ENCODE peak calls at places on chromosomes 12 and 14, in six cellular contexts. E, I, Y, O, H and V are unnamed samples.

GRCh38 chr14:87745507-87746118 is 247.4 kb downstream of the GALC start:
- DNase-seq in E (peak), I (no peak), Y (peak), O (no peak), H (peak), V (no peak)

GRCh38 chr12:2373307-2373706 is 320.5 kb downstream of the CACNA1C start:
- DNase-seq in Y (no peak), I (peak), O (no peak), H (no peak), E (no peak), V (no peak)

GRCh38 chr14:80787876-80788275 is 153.7 kb downstream of the CEP128 start:
- DNase-seq in I (no peak), O (no peak), H (no peak), E (no peak), Y (no peak), V (no peak)

GRCh38 chr14:101405171-101405883 is 156.0 kb upstream of the DIO3 start:
- DNase-seq in Y (no peak), H (no peak), I (no peak), O (no peak), E (no peak), V (no peak)

GRCh38 chr12:95848575-95849388 is 10.0 kb upstream of the SNRPF start:
- DNase-seq in E (no peak), I (no peak), H (peak), O (no peak), Y (peak), V (no peak)

GRCh38 chr12:12470751-12471300 is 91.8 kb downstream of the DUSP16 start:
- DNase-seq in H (no peak), O (no peak), I (no peak), E (no peak), Y (no peak), V (no peak)

GRCh38 chr14:38578278-38578681 is 322.4 kb upstream of the CLEC14A start:
- DNase-seq in I (no peak), O (no peak), E (no peak), H (no peak), Y (no peak), V (no peak)

GRCh38 chr14:69592923-69593677 is 18.3 kb upstream of the SUSD6 start:
- DNase-seq in I (no peak), O (no peak), Y (no peak), H (no peak), E (peak), V (no peak)

GRCh38 chr12:110846615-110847566 is at the start of gene CCDC63:
- DNase-seq in Y (no peak), O (no peak), H (peak), I (peak), E (peak), V (peak)

GRCh38 chr12:1933342-1933992 is 15.0 kb upstream of the CACNA2D4 start:
- DNase-seq in H (no peak), O (no peak), I (peak), Y (peak), E (peak), V (no peak)

GRCh38 chr12:11992515-11992914 is 78.2 kb upstream of the BCL2L14 start:
- DNase-seq in H (no peak), I (no peak), E (no peak), O (no peak), Y (no peak), V (no peak)

GRCh38 chr14:34081126-34081575 is 130.3 kb upstream of the EGLN3 start:
- DNase-seq in Y (no peak), O (no peak), H (no peak), E (peak), I (no peak), V (no peak)

GRCh38 chr12:100733817-100734593 is 60.6 kb upstream of the ANO4 start:
- DNase-seq in E (peak), I (no peak), O (no peak), Y (peak), H (no peak), V (no peak)